ENCODE peak calls at places on chromosomes 7 and 10, in ten cellular contexts. One of them, this sample, is unnamed.

GRCh38 chr10:18417950-18418527 is 233.3 kb downstream of the NSUN6 start:
- DNase-seq in cardiac fibroblast: no peak
- DNase-seq in AG04450: no peak
- DNase-seq in breast epithelium: no peak
- DNase-seq in right lobe of liver: no peak
- DNase-seq in pancreas: no peak
- DNase-seq in lower lobe of right lung: no peak
- DNase-seq in astrocyte of the spinal cord: no peak
- DNase-seq in mammary epithelial cell: no peak
- DNase-seq in fibroblast of the aortic adventitia: no peak
- DNase-seq in this sample: no peak

GRCh38 chr10:28906934-28907333 is 229.6 kb downstream of the BAMBI start:
- DNase-seq in right lobe of liver: no peak
- DNase-seq in mammary epithelial cell: no peak
- DNase-seq in fibroblast of the aortic adventitia: peak; percentile 36
- DNase-seq in AG04450: no peak
- DNase-seq in lower lobe of right lung: no peak
- DNase-seq in breast epithelium: no peak
- DNase-seq in pancreas: no peak
- DNase-seq in astrocyte of the spinal cord: no peak
- DNase-seq in cardiac fibroblast: peak; percentile 49
- DNase-seq in this sample: no peak

GRCh38 chr10:7622969-7623368 is 43.8 kb downstream of the ITIH5 start:
- DNase-seq in lower lobe of right lung: no peak
- DNase-seq in cardiac fibroblast: peak; percentile 12
- DNase-seq in right lobe of liver: no peak
- DNase-seq in astrocyte of the spinal cord: no peak
- DNase-seq in breast epithelium: no peak
- DNase-seq in AG04450: no peak
- DNase-seq in pancreas: no peak
- DNase-seq in fibroblast of the aortic adventitia: no peak
- DNase-seq in mammary epithelial cell: no peak
- DNase-seq in this sample: no peak

GRCh38 chr7:93055543-93056107 is 62.2 kb downstream of the SAMD9 start:
- DNase-seq in breast epithelium: no peak
- DNase-seq in mammary epithelial cell: peak; percentile 24
- DNase-seq in AG04450: no peak
- DNase-seq in pancreas: no peak
- DNase-seq in fibroblast of the aortic adventitia: peak; percentile 65
- DNase-seq in lower lobe of right lung: no peak
- DNase-seq in right lobe of liver: no peak
- DNase-seq in cardiac fibroblast: peak; percentile 65
- DNase-seq in astrocyte of the spinal cord: peak; percentile 60
- DNase-seq in this sample: peak; percentile 44

GRCh38 chr7:156845379-156846101 is 47.4 kb downstream of the LMBR1 start:
- DNase-seq in right lobe of liver: no peak
- DNase-seq in astrocyte of the spinal cord: no peak
- DNase-seq in fibroblast of the aortic adventitia: no peak
- DNase-seq in AG04450: no peak
- DNase-seq in cardiac fibroblast: peak; percentile 11
- DNase-seq in lower lobe of right lung: no peak
- DNase-seq in mammary epithelial cell: no peak
- DNase-seq in pancreas: no peak
- DNase-seq in breast epithelium: no peak
- DNase-seq in this sample: no peak

GRCh38 chr10:3890602-3891352 is 105.8 kb upstream of the KLF6 start:
- DNase-seq in fibroblast of the aortic adventitia: no peak
- DNase-seq in mammary epithelial cell: no peak
- DNase-seq in right lobe of liver: no peak
- DNase-seq in breast epithelium: no peak
- DNase-seq in lower lobe of right lung: no peak
- DNase-seq in AG04450: no peak
- DNase-seq in pancreas: no peak
- DNase-seq in cardiac fibroblast: no peak
- DNase-seq in astrocyte of the spinal cord: no peak
- DNase-seq in this sample: no peak

GRCh38 chr10:13139150-13139549 is 22.2 kb upstream of the MCM10 start:
- DNase-seq in lower lobe of right lung: no peak
- DNase-seq in right lobe of liver: no peak
- DNase-seq in AG04450: no peak
- DNase-seq in fibroblast of the aortic adventitia: no peak
- DNase-seq in pancreas: no peak
- DNase-seq in mammary epithelial cell: no peak
- DNase-seq in cardiac fibroblast: no peak
- DNase-seq in breast epithelium: no peak
- DNase-seq in astrocyte of the spinal cord: no peak
- DNase-seq in this sample: no peak

GRCh38 chr7:25262586-25262985 is 34.3 kb upstream of the NPVF start:
- DNase-seq in pancreas: no peak
- DNase-seq in fibroblast of the aortic adventitia: no peak
- DNase-seq in AG04450: no peak
- DNase-seq in mammary epithelial cell: peak; percentile 57
- DNase-seq in breast epithelium: no peak
- DNase-seq in right lobe of liver: no peak
- DNase-seq in astrocyte of the spinal cord: peak; percentile 54
- DNase-seq in cardiac fibroblast: peak; percentile 31
- DNase-seq in lower lobe of right lung: no peak
- DNase-seq in this sample: no peak

GRCh38 chr7:42931834-42932651 is at the start of the genes MRPL32 and PSMA2:
- DNase-seq in mammary epithelial cell: peak; percentile 97
- DNase-seq in right lobe of liver: peak; percentile 96
- DNase-seq in lower lobe of right lung: peak; percentile 96
- DNase-seq in AG04450: peak; percentile 93
- DNase-seq in pancreas: peak; percentile 96
- DNase-seq in cardiac fibroblast: peak; percentile 98
- DNase-seq in astrocyte of the spinal cord: peak; percentile 98
- DNase-seq in breast epithelium: peak; percentile 92
- DNase-seq in fibroblast of the aortic adventitia: peak; percentile 97
- DNase-seq in this sample: peak; percentile 98

GRCh38 chr10:125057158-125058001 is 103.0 kb downstream of the CTBP2 start:
- DNase-seq in astrocyte of the spinal cord: peak; percentile 87
- DNase-seq in fibroblast of the aortic adventitia: peak; percentile 97
- DNase-seq in right lobe of liver: no peak
- DNase-seq in cardiac fibroblast: peak; percentile 98
- DNase-seq in pancreas: no peak
- DNase-seq in AG04450: peak; percentile 94
- DNase-seq in breast epithelium: no peak
- DNase-seq in mammary epithelial cell: peak; percentile 56
- DNase-seq in lower lobe of right lung: no peak
- DNase-seq in this sample: no peak

GRCh38 chr10:43970018-43970698 is 321.5 kb upstream of the ZNF32 start:
- DNase-seq in cardiac fibroblast: no peak
- DNase-seq in breast epithelium: no peak
- DNase-seq in fibroblast of the aortic adventitia: no peak
- DNase-seq in astrocyte of the spinal cord: no peak
- DNase-seq in AG04450: no peak
- DNase-seq in mammary epithelial cell: no peak
- DNase-seq in lower lobe of right lung: no peak
- DNase-seq in pancreas: no peak
- DNase-seq in right lobe of liver: no peak
- DNase-seq in this sample: no peak

GRCh38 chr10:17123062-17123661 is 6.4 kb downstream of the CUBN start:
- DNase-seq in mammary epithelial cell: peak; percentile 64
- DNase-seq in cardiac fibroblast: peak; percentile 80
- DNase-seq in astrocyte of the spinal cord: peak; percentile 91
- DNase-seq in lower lobe of right lung: no peak
- DNase-seq in AG04450: peak; percentile 44
- DNase-seq in fibroblast of the aortic adventitia: peak; percentile 52
- DNase-seq in breast epithelium: no peak
- DNase-seq in right lobe of liver: no peak
- DNase-seq in pancreas: no peak
- DNase-seq in this sample: peak; percentile 17

GRCh38 chr10:124677871-124678565 is 66.2 kb downstream of the FAM53B start:
- DNase-seq in pancreas: no peak
- DNase-seq in cardiac fibroblast: peak; percentile 6
- DNase-seq in right lobe of liver: peak; percentile 42
- DNase-seq in lower lobe of right lung: peak; percentile 55
- DNase-seq in AG04450: no peak
- DNase-seq in astrocyte of the spinal cord: no peak
- DNase-seq in fibroblast of the aortic adventitia: peak; percentile 23
- DNase-seq in breast epithelium: no peak
- DNase-seq in mammary epithelial cell: no peak
- DNase-seq in this sample: peak; percentile 30

GRCh38 chr7:106063692-106064091 is 48.4 kb downstream of the SYPL1 start:
- DNase-seq in pancreas: no peak
- DNase-seq in breast epithelium: no peak
- DNase-seq in fibroblast of the aortic adventitia: no peak
- DNase-seq in astrocyte of the spinal cord: no peak
- DNase-seq in cardiac fibroblast: no peak
- DNase-seq in mammary epithelial cell: no peak
- DNase-seq in right lobe of liver: no peak
- DNase-seq in AG04450: no peak
- DNase-seq in lower lobe of right lung: no peak
- DNase-seq in this sample: no peak

GRCh38 chr7:44978511-44979366 is at the start of gene MYO1G:
- DNase-seq in right lobe of liver: peak; percentile 50
- DNase-seq in cardiac fibroblast: no peak
- DNase-seq in astrocyte of the spinal cord: no peak
- DNase-seq in lower lobe of right lung: peak; percentile 82
- DNase-seq in pancreas: peak; percentile 8
- DNase-seq in AG04450: no peak
- DNase-seq in fibroblast of the aortic adventitia: no peak
- DNase-seq in mammary epithelial cell: no peak
- DNase-seq in breast epithelium: no peak
- DNase-seq in this sample: no peak

GRCh38 chr7:139768249-139768824 is 9.5 kb downstream of the HIPK2 start:
- DNase-seq in right lobe of liver: no peak
- DNase-seq in mammary epithelial cell: no peak
- DNase-seq in breast epithelium: no peak
- DNase-seq in astrocyte of the spinal cord: no peak
- DNase-seq in AG04450: no peak
- DNase-seq in pancreas: no peak
- DNase-seq in lower lobe of right lung: no peak
- DNase-seq in cardiac fibroblast: no peak
- DNase-seq in fibroblast of the aortic adventitia: no peak
- DNase-seq in this sample: no peak

GRCh38 chr7:27138987-27139334 is 4.5 kb downstream of the HOXA5 start:
- DNase-seq in breast epithelium: no peak
- DNase-seq in right lobe of liver: no peak
- DNase-seq in fibroblast of the aortic adventitia: no peak
- DNase-seq in astrocyte of the spinal cord: no peak
- DNase-seq in AG04450: no peak
- DNase-seq in pancreas: no peak
- DNase-seq in lower lobe of right lung: no peak
- DNase-seq in cardiac fibroblast: no peak
- DNase-seq in mammary epithelial cell: no peak
- DNase-seq in this sample: no peak

GRCh38 chr7:151351027-151351426 is 9.4 kb downstream of the NUB1 start:
- DNase-seq in right lobe of liver: no peak
- DNase-seq in mammary epithelial cell: no peak
- DNase-seq in lower lobe of right lung: no peak
- DNase-seq in fibroblast of the aortic adventitia: no peak
- DNase-seq in cardiac fibroblast: no peak
- DNase-seq in pancreas: no peak
- DNase-seq in breast epithelium: no peak
- DNase-seq in AG04450: no peak
- DNase-seq in astrocyte of the spinal cord: no peak
- DNase-seq in this sample: no peak

GRCh38 chr10:71622656-71623055 is 96.9 kb downstream of the C10orf105 start:
- DNase-seq in astrocyte of the spinal cord: no peak
- DNase-seq in AG04450: no peak
- DNase-seq in fibroblast of the aortic adventitia: no peak
- DNase-seq in lower lobe of right lung: no peak
- DNase-seq in cardiac fibroblast: no peak
- DNase-seq in breast epithelium: no peak
- DNase-seq in right lobe of liver: no peak
- DNase-seq in mammary epithelial cell: no peak
- DNase-seq in pancreas: no peak
- DNase-seq in this sample: no peak
- H3K4me3 ChIP-seq in astrocyte of the spinal cord: no peak overlapping the region
- H3K4me3 ChIP-seq in AG04450: no peak overlapping the region
- H3K4me3 ChIP-seq in fibroblast of the aortic adventitia: no peak overlapping the region
- H3K4me3 ChIP-seq in lower lobe of right lung: no peak overlapping the region
- H3K4me3 ChIP-seq in cardiac fibroblast: no peak overlapping the region
- H3K4me3 ChIP-seq in breast epithelium: no peak overlapping the region
- H3K4me3 ChIP-seq in right lobe of liver: no peak overlapping the region
- H3K4me3 ChIP-seq in mammary epithelial cell: no peak overlapping the region
- H3K4me3 ChIP-seq in pancreas: no peak overlapping the region
- H3K4me3 ChIP-seq in this sample: no peak overlapping the region

DNA sequence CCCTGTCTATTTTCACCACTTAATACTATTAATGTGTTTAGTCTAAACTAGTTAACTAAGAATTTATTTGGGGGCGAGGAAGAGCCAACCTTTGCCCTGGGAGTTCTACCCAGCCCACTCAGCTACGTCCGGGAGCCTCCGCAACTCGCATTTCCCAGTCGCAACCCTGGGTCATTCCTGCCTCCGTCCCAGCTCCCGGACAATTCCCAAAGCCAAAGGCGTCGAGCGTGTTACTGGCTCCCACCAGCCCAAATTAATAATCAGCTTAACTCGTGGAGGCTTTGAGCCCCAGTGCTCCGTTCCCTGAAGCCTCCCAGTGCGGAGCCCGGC is 25.9 kb downstream of the SKIDA1 start:
- DNase-seq in cardiac fibroblast: no peak
- DNase-seq in lower lobe of right lung: no peak
- DNase-seq in breast epithelium: no peak
- DNase-seq in AG04450: no peak
- DNase-seq in right lobe of liver: no peak
- DNase-seq in fibroblast of the aortic adventitia: no peak
- DNase-seq in pancreas: no peak
- DNase-seq in mammary epithelial cell: no peak
- DNase-seq in astrocyte of the spinal cord: no peak
- DNase-seq in this sample: no peak
- H3K4me3 ChIP-seq in cardiac fibroblast: no peak overlapping the region
- H3K4me3 ChIP-seq in lower lobe of right lung: no peak overlapping the region
- H3K4me3 ChIP-seq in breast epithelium: peak overlapping the region; percentile 36
- H3K4me3 ChIP-seq in AG04450: no peak overlapping the region
- H3K4me3 ChIP-seq in right lobe of liver: peak overlapping the region; percentile 41
- H3K4me3 ChIP-seq in fibroblast of the aortic adventitia: no peak overlapping the region
- H3K4me3 ChIP-seq in pancreas: no peak overlapping the region
- H3K4me3 ChIP-seq in mammary epithelial cell: no peak overlapping the region
- H3K4me3 ChIP-seq in astrocyte of the spinal cord: no peak overlapping the region
- H3K4me3 ChIP-seq in this sample: no peak overlapping the region

GRCh38 chr10:103717341-103718246 is 137.8 kb downstream of the SH3PXD2A start:
- DNase-seq in pancreas: no peak
- DNase-seq in astrocyte of the spinal cord: no peak
- DNase-seq in right lobe of liver: no peak
- DNase-seq in mammary epithelial cell: peak; percentile 54
- DNase-seq in AG04450: no peak
- DNase-seq in breast epithelium: no peak
- DNase-seq in cardiac fibroblast: no peak
- DNase-seq in fibroblast of the aortic adventitia: no peak
- DNase-seq in lower lobe of right lung: no peak
- DNase-seq in this sample: peak; percentile 67
- H3K4me3 ChIP-seq in pancreas: no peak overlapping the region
- H3K4me3 ChIP-seq in astrocyte of the spinal cord: no peak overlapping the region
- H3K4me3 ChIP-seq in right lobe of liver: no peak overlapping the region
- H3K4me3 ChIP-seq in mammary epithelial cell: no peak overlapping the region
- H3K4me3 ChIP-seq in AG04450: no peak overlapping the region
- H3K4me3 ChIP-seq in breast epithelium: no peak overlapping the region
- H3K4me3 ChIP-seq in cardiac fibroblast: no peak overlapping the region
- H3K4me3 ChIP-seq in fibroblast of the aortic adventitia: no peak overlapping the region
- H3K4me3 ChIP-seq in lower lobe of right lung: no peak overlapping the region
- H3K4me3 ChIP-seq in this sample: no peak overlapping the region

DNA sequence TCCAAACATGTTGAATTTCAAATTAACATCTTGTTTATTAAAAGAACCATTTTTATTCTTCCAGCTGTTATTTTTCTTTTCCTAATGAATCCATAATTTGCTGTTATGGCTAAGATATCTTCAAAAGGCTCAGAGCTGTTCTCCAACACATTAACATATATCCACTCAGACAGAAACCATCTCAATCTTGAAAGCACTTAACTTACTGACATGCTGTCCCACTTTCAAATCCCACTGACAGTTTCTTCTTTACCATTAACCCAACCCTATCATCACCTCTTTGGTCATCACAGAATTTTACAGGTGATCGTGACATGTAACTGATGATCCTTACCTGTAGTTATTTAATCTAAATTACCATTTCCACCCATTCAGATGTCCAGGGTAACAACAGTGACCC is 75.5 kb upstream of the AFAP1L2 start:
- DNase-seq in right lobe of liver: no peak
- DNase-seq in lower lobe of right lung: no peak
- DNase-seq in breast epithelium: no peak
- DNase-seq in AG04450: no peak
- DNase-seq in astrocyte of the spinal cord: no peak
- DNase-seq in pancreas: no peak
- DNase-seq in mammary epithelial cell: no peak
- DNase-seq in cardiac fibroblast: no peak
- DNase-seq in fibroblast of the aortic adventitia: no peak
- DNase-seq in this sample: no peak
- H3K4me3 ChIP-seq in right lobe of liver: no peak overlapping the region
- H3K4me3 ChIP-seq in lower lobe of right lung: no peak overlapping the region
- H3K4me3 ChIP-seq in breast epithelium: no peak overlapping the region
- H3K4me3 ChIP-seq in AG04450: no peak overlapping the region
- H3K4me3 ChIP-seq in astrocyte of the spinal cord: no peak overlapping the region
- H3K4me3 ChIP-seq in pancreas: no peak overlapping the region
- H3K4me3 ChIP-seq in mammary epithelial cell: no peak overlapping the region
- H3K4me3 ChIP-seq in cardiac fibroblast: no peak overlapping the region
- H3K4me3 ChIP-seq in fibroblast of the aortic adventitia: no peak overlapping the region
- H3K4me3 ChIP-seq in this sample: no peak overlapping the region